ENCODE peak calls at places on chromosomes 7 and 10, in five cellular contexts. Y, D, A, C and T are unnamed samples.
A peak's percentile ranks its signal among the peaks of the same experiment; 100 is the strongest.

GRCh38 chr7:81871606-81872265 is 101.9 kb upstream of the HGF start:
- DNase-seq in Y (no peak), D (no peak), A (no peak), C (no peak), T (no peak)

GRCh38 chr10:116098411-116099019 is 174.5 kb downstream of the GFRA1 start:
- DNase-seq in Y (no peak), D (no peak), A (no peak), C (no peak), T (no peak)

GRCh38 chr7:136883046-136883445 is 14.6 kb downstream of the CHRM2 start:
- DNase-seq in Y (no peak), D (no peak), A (no peak), C (no peak), T (no peak)

GRCh38 chr10:132536241-132536963 is 1.2 kb upstream of the INPP5A start:
- DNase-seq in Y (peak; percentile 38), D (peak; percentile 55), A (peak; percentile 59), C (peak; percentile 35), T (no peak)

GRCh38 chr7:34069676-34070075 is 164.3 kb downstream of the BMPER start:
- DNase-seq in Y (no peak), D (no peak), A (no peak), C (no peak), T (no peak)

GRCh38 chr7:40978047-40978446 is 724.8 kb downstream of the INHBA start:
- DNase-seq in Y (no peak), D (no peak), A (no peak), C (no peak), T (no peak)

GRCh38 chr10:86966008-86966654 is 2.2 kb upstream of the ADIRF start:
- DNase-seq in Y (peak; percentile 9), D (no peak), A (no peak), C (peak; percentile 25), T (no peak)

GRCh38 chr7:133698127-133698526 is 429.0 kb upstream of the LRGUK start:
- DNase-seq in Y (no peak), D (no peak), A (no peak), C (no peak), T (no peak)

GRCh38 chr7:70317356-70317755 is 719.1 kb downstream of the AUTS2 start:
- DNase-seq in Y (no peak), D (no peak), A (no peak), C (no peak), T (no peak)

GRCh38 chr7:92292981-92293380 is 47.2 kb downstream of the ANKIB1 start:
- DNase-seq in Y (no peak), D (no peak), A (no peak), C (no peak), T (no peak)

GRCh38 chr7:27921081-27921836 is 181.3 kb downstream of the TAX1BP1 start:
- DNase-seq in Y (no peak), D (peak; percentile 22), A (peak; percentile 61), C (no peak), T (no peak)

GRCh38 chr7:140571537-140572122 is 69.0 kb downstream of the DENND2A start:
- DNase-seq in Y (no peak), D (no peak), A (no peak), C (no peak), T (no peak)

GRCh38 chr7:100826546-100827329 is 585 bp downstream of the EPHB4 start:
- DNase-seq in Y (no peak), D (no peak), A (peak; percentile 36), C (peak; percentile 47), T (no peak)

GRCh38 chr7:100825215-100825671 is 2.1 kb downstream of the EPHB4 start:
- DNase-seq in Y (no peak), D (no peak), A (no peak), C (peak; percentile 28), T (no peak)

GRCh38 chr7:100825760-100826545 is 1.4 kb downstream of the EPHB4 start:
- DNase-seq in Y (no peak), D (no peak), A (no peak), C (no peak), T (no peak)

GRCh38 chr7:100829150-100829716 is 1.9 kb upstream of the EPHB4 start:
- DNase-seq in Y (peak; percentile 76), D (no peak), A (peak; percentile 26), C (peak; percentile 44), T (no peak)

DNA sequence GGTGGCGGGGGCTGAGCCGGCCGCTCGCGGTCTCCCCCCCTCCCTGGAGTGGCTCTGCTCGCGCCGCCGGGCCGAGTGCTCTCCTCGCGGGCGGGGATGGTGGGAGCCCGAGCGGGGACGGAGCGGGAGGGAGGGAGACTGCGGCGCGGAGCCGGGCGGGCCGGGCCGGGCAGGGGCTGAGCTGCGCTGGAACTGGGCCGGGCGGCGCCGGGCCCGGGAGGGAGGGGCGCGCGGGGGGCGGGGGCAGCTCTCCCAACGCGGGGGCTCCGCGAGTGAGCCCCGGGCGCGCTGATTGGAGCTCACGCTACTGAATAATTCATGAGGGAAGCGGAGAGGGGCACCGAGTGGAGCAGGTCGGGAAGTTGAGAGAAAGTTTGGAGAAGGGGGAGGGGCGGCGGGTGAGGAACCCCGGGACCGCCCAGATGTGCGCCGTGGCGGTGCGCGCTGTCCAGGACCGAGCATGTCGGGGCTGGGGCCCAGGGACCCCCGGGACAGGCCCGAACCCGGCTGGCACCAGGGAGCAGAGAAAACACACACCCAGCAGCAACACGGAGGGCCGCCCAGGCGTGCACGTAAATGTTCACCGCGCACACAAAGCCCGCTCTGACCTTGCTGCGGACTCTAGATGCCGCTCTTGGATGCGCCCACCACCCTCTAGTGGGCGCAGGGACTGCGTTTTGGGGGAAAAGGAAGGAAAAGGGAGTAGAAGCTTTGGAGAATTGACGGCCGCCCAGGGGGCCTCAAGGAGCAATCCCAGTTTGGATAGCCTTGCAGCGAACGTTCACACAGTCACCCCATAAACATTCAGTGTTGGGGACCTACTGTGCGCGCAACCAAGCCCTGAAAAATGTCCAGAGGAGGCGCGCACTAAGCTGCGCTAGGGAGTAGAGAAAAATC is at the start of gene EPHB4:
- DNase-seq in Y (peak; percentile 85), D (peak; percentile 83), A (peak; percentile 88), C (peak; percentile 89), T (no peak)
- TF ChIP-seq POLR2A in Y (no peak), D (peak; percentile 22), A (peak; percentile 20), C (peak; percentile 13), T (no peak)

DNA sequence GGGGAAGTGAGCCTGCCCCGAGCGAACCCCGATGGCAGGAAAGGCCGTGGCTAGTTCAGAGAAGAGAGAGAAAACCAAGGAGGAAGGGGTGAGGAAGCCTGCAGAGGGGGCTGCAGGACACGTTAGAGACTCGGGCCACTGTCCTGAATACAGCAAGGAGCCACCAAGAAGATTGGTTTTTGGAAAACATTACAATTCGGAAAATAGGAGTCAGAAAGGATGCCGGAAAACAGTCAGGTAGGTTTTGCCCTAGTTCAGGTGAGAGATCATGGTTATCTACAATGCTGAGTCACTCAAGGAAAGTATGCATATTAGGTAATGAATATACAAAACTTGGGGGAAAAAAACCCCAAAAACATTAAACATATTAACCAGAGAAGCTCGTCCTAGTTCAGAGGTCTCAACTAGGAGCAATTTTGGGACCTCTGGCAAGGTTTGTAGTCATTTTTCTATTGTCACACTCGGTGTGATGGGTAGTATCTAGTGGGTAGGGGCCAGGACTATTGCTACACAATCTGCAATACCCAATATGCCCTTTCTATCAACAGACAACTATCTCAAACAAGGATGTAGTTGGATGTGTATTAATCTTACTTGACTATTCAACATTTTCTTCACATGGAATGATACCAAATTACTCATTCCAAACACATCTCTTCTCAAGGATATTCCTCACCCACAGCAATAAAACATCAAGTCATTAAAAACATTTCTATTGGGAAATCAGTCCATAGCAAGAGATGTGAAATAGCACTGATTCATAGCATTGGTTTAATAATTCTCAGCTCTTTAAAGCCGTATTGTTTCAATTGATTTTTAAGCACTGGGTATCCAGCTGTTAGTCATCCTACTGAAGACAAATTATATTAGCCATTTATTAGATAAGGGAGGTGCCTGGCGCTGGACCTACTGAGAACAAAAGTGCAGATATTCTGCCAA is 74.4 kb upstream of the RSU1 start:
- DNase-seq in Y (peak; percentile 29), D (peak; percentile 47), A (peak; percentile 61), C (peak; percentile 69), T (no peak)
- TF ChIP-seq POLR2A in Y (no peak), D (no peak), A (peak; percentile 33), C (no peak), T (peak; percentile 88)

GRCh38 chr10:72297281-72297967 is 23.7 kb downstream of the DDIT4 start:
- DNase-seq in Y (peak; percentile 79), D (peak; percentile 91), A (peak; percentile 71), C (peak; percentile 85), T (no peak)
- TF ChIP-seq POLR2A in Y (no peak), D (no peak), A (no peak), C (peak; percentile 33), T (peak; percentile 89)

GRCh38 chr7:44066494-44067063 is 1.2 kb upstream of the PGAM2 start:
- DNase-seq in Y (no peak), D (peak; percentile 6), A (peak; percentile 5), C (no peak), T (no peak)
- TF ChIP-seq POLR2A in Y (no peak), D (no peak), A (no peak), C (no peak), T (no peak)

DNA sequence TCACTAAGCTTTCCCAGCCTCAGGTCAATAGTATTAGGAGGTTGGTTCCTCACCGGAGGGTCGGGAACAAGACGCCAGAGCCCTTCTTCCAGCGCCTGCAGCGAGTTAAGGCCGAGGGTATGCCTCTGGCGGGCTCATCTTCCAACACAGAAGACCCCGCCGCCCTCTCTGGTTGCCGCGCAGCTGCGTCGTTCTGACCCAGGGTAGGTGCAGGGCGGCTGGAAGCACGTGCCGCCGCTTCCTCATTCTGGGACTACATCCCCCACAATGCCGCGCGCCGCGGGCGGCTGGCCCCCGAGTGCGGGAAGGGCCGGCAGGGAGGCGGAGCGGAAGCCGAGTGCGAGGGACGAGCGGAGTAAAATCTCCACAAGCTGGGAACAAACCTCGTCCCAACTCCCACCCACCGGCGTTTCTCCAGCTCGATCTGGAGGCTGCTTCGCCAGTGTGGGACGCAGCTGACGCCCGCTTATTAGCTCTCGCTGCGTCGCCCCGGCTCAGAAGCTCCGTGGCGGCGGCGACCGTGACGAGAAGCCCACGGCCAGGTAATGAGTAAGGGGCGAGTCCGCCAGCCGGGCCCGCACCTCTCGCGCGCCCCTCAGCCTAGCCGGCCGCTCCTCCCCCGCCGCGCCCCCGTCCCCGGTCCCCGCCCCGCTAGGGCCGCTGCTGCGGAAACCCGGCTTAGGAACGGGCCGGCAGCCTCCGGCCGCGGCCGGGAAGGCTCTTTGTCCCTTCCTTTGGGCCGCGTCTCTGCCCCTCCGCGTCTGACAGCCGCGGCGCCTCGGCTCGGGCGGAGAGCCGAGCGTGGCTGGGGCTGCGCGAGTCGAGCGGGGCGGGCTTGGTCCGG is at the start of gene CCDC126:
- DNase-seq in Y (peak; percentile 93), D (peak; percentile 95), A (peak; percentile 93), C (peak; percentile 93), T (peak; percentile 81)
- TF ChIP-seq POLR2A in Y (peak; percentile 47), D (peak; percentile 63), A (peak; percentile 67), C (peak; percentile 41), T (peak; percentile 81)